ENCODE peak calls at places on chromosome 2, in seven cellular contexts. One of them, this sample, is unnamed.
A peak's percentile ranks its signal among the peaks of the same experiment; 100 is the strongest.

GRCh38 chr2:120245520-120245835 is 7.2 kb upstream of the RALB start:
- DNase-seq in GM12878: no peak
- DNase-seq in HCT116: no peak
- DNase-seq in GM12892: no peak
- DNase-seq in stomach: no peak
- DNase-seq in breast epithelium: no peak
- DNase-seq in K562: no peak
- DNase-seq in this sample: no peak

GRCh38 chr2:11492720-11493119 is 26.8 kb upstream of the E2F6 start:
- DNase-seq in GM12878: no peak
- DNase-seq in HCT116: no peak
- DNase-seq in GM12892: no peak
- DNase-seq in stomach: no peak
- DNase-seq in breast epithelium: no peak
- DNase-seq in K562: no peak
- DNase-seq in this sample: no peak

GRCh38 chr2:40434638-40435296 is 17.1 kb downstream of the SLC8A1 start:
- DNase-seq in GM12878: no peak
- DNase-seq in HCT116: peak; percentile 80
- DNase-seq in GM12892: no peak
- DNase-seq in stomach: no peak
- DNase-seq in breast epithelium: no peak
- DNase-seq in K562: no peak
- DNase-seq in this sample: no peak

GRCh38 chr2:217335341-217335966 is 475.6 kb upstream of the TNP1 start:
- DNase-seq in GM12878: no peak
- DNase-seq in HCT116: no peak
- DNase-seq in GM12892: no peak
- DNase-seq in stomach: no peak
- DNase-seq in breast epithelium: no peak
- DNase-seq in K562: no peak
- DNase-seq in this sample: no peak

GRCh38 chr2:118292991-118293390 is 204.7 kb downstream of the INSIG2 start:
- DNase-seq in GM12878: no peak
- DNase-seq in HCT116: no peak
- DNase-seq in GM12892: no peak
- DNase-seq in stomach: no peak
- DNase-seq in breast epithelium: no peak
- DNase-seq in K562: no peak
- DNase-seq in this sample: no peak

GRCh38 chr2:231189571-231190495 is 8.6 kb upstream of the ARMC9 start:
- DNase-seq in GM12878: no peak
- DNase-seq in HCT116: no peak
- DNase-seq in GM12892: no peak
- DNase-seq in stomach: peak; percentile 52
- DNase-seq in breast epithelium: no peak
- DNase-seq in K562: no peak
- DNase-seq in this sample: no peak

GRCh38 chr2:160405077-160405865 is 88.3 kb downstream of the RBMS1 start:
- DNase-seq in GM12878: no peak
- DNase-seq in HCT116: no peak
- DNase-seq in GM12892: no peak
- DNase-seq in stomach: no peak
- DNase-seq in breast epithelium: no peak
- DNase-seq in K562: no peak
- DNase-seq in this sample: no peak

GRCh38 chr2:26018184-26018716 is 15.6 kb upstream of the RAB10 start:
- DNase-seq in GM12878: no peak
- DNase-seq in HCT116: peak; percentile 74
- DNase-seq in GM12892: no peak
- DNase-seq in stomach: peak; percentile 84
- DNase-seq in breast epithelium: peak; percentile 75
- DNase-seq in K562: peak; percentile 86
- DNase-seq in this sample: no peak

GRCh38 chr2:134603966-134604365 is 114.8 kb downstream of the TMEM163 start:
- DNase-seq in GM12878: no peak
- DNase-seq in HCT116: no peak
- DNase-seq in GM12892: no peak
- DNase-seq in stomach: no peak
- DNase-seq in breast epithelium: no peak
- DNase-seq in K562: no peak
- DNase-seq in this sample: no peak

GRCh38 chr2:170739048-170739447 is 23.9 kb downstream of the SP5 start:
- DNase-seq in GM12878: no peak
- DNase-seq in HCT116: peak; percentile 57
- DNase-seq in GM12892: no peak
- DNase-seq in stomach: no peak
- DNase-seq in breast epithelium: no peak
- DNase-seq in K562: no peak
- DNase-seq in this sample: no peak

GRCh38 chr2:55923091-55923977 is at the start of gene EFEMP1:
- DNase-seq in GM12878: no peak
- DNase-seq in HCT116: no peak
- DNase-seq in GM12892: peak; percentile 1
- DNase-seq in stomach: peak; percentile 69
- DNase-seq in breast epithelium: peak; percentile 71
- DNase-seq in K562: no peak
- DNase-seq in this sample: peak; percentile 23
- TF ChIP-seq POLR2A in GM12878: no peak
- TF ChIP-seq POLR2A in HCT116: no peak
- TF ChIP-seq POLR2A in GM12892: no peak
- TF ChIP-seq POLR2A in stomach: no peak
- TF ChIP-seq POLR2A in breast epithelium: no peak
- TF ChIP-seq POLR2A in K562: no peak
- TF ChIP-seq POLR2A in this sample: no peak

DNA sequence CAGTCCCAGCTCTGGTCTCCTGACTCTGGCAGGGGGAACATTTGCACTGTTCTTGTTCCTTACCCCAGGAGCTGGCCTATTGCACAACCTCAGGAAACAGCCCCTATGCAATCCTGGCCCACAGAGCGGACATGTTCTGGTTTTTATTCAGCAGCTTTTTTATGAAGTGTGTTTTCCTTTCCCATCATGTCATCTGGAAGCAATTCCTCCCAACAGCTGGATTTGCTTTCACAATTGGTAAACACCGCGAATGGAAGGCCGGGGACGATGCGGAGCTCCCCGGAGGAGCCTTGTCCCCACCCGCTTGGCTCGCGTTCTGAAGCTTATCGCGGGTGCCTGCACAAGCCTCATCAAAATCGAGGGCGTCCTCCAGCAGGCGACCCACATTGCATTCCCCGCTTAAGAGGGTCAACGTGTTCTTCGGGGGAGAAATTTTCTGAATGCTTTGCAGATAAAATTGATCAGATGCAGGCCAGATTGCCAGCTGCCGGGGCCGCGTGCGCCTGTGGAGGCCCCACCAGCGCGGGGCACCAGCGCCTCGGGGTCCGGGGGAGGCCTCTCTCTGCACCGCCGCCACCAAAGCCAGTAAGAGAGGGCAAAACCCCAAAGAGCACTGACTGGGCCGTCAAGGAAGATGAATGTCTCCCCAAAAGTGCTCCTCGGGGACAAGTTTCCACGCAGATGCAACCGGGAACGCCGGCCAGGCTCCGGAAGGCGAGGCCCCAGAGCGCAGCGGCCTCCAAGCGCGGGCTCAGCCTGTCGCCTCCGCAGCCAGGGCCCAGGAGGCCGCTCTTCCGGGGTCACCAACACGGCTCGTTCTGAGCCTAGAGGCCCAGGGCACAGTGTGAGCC is 60.3 kb upstream of the SP3 start:
- DNase-seq in GM12878: no peak
- DNase-seq in HCT116: no peak
- DNase-seq in GM12892: no peak
- DNase-seq in stomach: peak; percentile 46
- DNase-seq in breast epithelium: no peak
- DNase-seq in K562: no peak
- DNase-seq in this sample: no peak
- TF ChIP-seq POLR2AphosphoS5 in GM12878: no peak
- TF ChIP-seq POLR2AphosphoS5 in HCT116: no peak
- TF ChIP-seq POLR2AphosphoS5 in GM12892: no peak
- TF ChIP-seq POLR2AphosphoS5 in stomach: peak; percentile 68
- TF ChIP-seq POLR2AphosphoS5 in breast epithelium: peak; percentile 95
- TF ChIP-seq POLR2AphosphoS5 in K562: no peak
- TF ChIP-seq POLR2AphosphoS5 in this sample: no peak

GRCh38 chr2:75065402-75066008 is 107.1 kb downstream of the POLE4 start:
- DNase-seq in GM12878: no peak
- DNase-seq in HCT116: no peak
- DNase-seq in GM12892: no peak
- DNase-seq in stomach: no peak
- DNase-seq in breast epithelium: no peak
- DNase-seq in K562: no peak
- DNase-seq in this sample: no peak
- TF ChIP-seq POLR2A in GM12878: no peak
- TF ChIP-seq POLR2A in HCT116: no peak
- TF ChIP-seq POLR2A in GM12892: no peak
- TF ChIP-seq POLR2A in stomach: no peak
- TF ChIP-seq POLR2A in breast epithelium: no peak
- TF ChIP-seq POLR2A in K562: no peak
- TF ChIP-seq POLR2A in this sample: no peak

GRCh38 chr2:182554950-182555349 is 128.1 kb upstream of the PDE1A start:
- DNase-seq in GM12878: no peak
- DNase-seq in HCT116: no peak
- DNase-seq in GM12892: no peak
- DNase-seq in stomach: no peak
- DNase-seq in breast epithelium: no peak
- DNase-seq in K562: no peak
- DNase-seq in this sample: no peak

GRCh38 chr2:182553483-182553882 is 126.6 kb upstream of the PDE1A start:
- DNase-seq in GM12878: peak; percentile 57
- DNase-seq in HCT116: no peak
- DNase-seq in GM12892: peak; percentile 9
- DNase-seq in stomach: no peak
- DNase-seq in breast epithelium: no peak
- DNase-seq in K562: no peak
- DNase-seq in this sample: peak; percentile 6

GRCh38 chr2:182559623-182560022 is 132.8 kb upstream of the PDE1A start:
- DNase-seq in GM12878: no peak
- DNase-seq in HCT116: peak; percentile 4
- DNase-seq in GM12892: no peak
- DNase-seq in stomach: no peak
- DNase-seq in breast epithelium: no peak
- DNase-seq in K562: no peak
- DNase-seq in this sample: no peak

DNA sequence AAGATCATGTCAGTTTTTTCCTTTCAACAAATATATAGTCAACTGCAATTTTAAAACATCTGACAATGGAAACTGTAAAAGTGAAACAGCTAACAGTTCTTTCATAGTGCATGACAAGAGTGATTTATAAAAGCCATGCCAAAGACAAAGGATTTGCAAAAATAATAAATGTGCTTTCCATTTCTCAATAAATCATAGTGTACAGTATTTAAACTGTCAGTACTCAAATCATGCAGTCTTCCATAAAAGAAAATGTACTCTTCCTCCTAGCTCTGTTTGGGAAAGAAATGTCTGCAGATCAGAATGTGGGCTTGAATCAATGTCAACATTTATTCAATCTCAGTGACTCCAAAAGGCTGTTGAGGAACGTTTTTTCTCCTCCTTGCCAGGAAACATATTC is 131.7 kb upstream of the PDE1A start:
- DNase-seq in GM12878: no peak
- DNase-seq in HCT116: no peak
- DNase-seq in GM12892: no peak
- DNase-seq in stomach: no peak
- DNase-seq in breast epithelium: no peak
- DNase-seq in K562: no peak
- DNase-seq in this sample: no peak
- TF ChIP-seq POLR2AphosphoS5 in GM12878: no peak
- TF ChIP-seq POLR2AphosphoS5 in HCT116: no peak
- TF ChIP-seq POLR2AphosphoS5 in GM12892: no peak
- TF ChIP-seq POLR2AphosphoS5 in stomach: no peak
- TF ChIP-seq POLR2AphosphoS5 in breast epithelium: no peak
- TF ChIP-seq POLR2AphosphoS5 in K562: no peak
- TF ChIP-seq POLR2AphosphoS5 in this sample: no peak

GRCh38 chr2:20012282-20013060 is at the start of gene MATN3:
- DNase-seq in GM12878: no peak
- DNase-seq in HCT116: no peak
- DNase-seq in GM12892: peak; percentile 25
- DNase-seq in stomach: peak; percentile 63
- DNase-seq in breast epithelium: peak; percentile 52
- DNase-seq in K562: peak; percentile 20
- DNase-seq in this sample: no peak
- TF ChIP-seq POLR2A in GM12878: no peak
- TF ChIP-seq POLR2A in HCT116: no peak
- TF ChIP-seq POLR2A in GM12892: no peak
- TF ChIP-seq POLR2A in stomach: no peak
- TF ChIP-seq POLR2A in breast epithelium: no peak
- TF ChIP-seq POLR2A in K562: no peak
- TF ChIP-seq POLR2A in this sample: no peak

DNA sequence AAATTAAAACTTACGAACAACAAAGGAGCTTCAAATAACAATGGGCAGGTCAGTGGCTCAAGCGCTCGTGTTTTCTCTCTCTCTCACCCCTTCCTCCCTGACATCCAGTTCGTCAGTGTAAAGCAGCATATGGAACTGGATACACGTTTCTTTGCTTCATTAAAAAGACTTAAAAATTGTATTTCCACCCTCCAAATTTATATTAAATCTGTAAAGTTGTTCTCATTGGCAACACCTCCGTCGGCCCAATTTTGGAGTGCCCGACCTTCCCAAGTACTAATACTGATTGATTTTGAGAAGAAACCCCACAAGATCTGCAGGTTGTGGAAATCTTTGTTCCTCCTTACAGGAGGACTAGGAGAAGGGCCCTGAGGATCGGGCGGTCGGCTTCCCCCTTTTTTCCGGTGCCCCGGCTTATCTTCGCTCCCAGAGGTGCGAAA is 2.2 kb downstream of the TBR1 start:
- DNase-seq in GM12878: no peak
- DNase-seq in HCT116: no peak
- DNase-seq in GM12892: no peak
- DNase-seq in stomach: no peak
- DNase-seq in breast epithelium: no peak
- DNase-seq in K562: no peak
- DNase-seq in this sample: no peak
- TF ChIP-seq POLR2AphosphoS5 in GM12878: no peak
- TF ChIP-seq POLR2AphosphoS5 in HCT116: no peak
- TF ChIP-seq POLR2AphosphoS5 in GM12892: no peak
- TF ChIP-seq POLR2AphosphoS5 in stomach: no peak
- TF ChIP-seq POLR2AphosphoS5 in breast epithelium: no peak
- TF ChIP-seq POLR2AphosphoS5 in K562: no peak
- TF ChIP-seq POLR2AphosphoS5 in this sample: no peak

GRCh38 chr2:66446178-66446860 is 11.4 kb downstream of the MEIS1 start:
- DNase-seq in GM12878: no peak
- DNase-seq in HCT116: no peak
- DNase-seq in GM12892: no peak
- DNase-seq in stomach: no peak
- DNase-seq in breast epithelium: no peak
- DNase-seq in K562: no peak
- DNase-seq in this sample: no peak
- TF ChIP-seq POLR2A in GM12878: no peak
- TF ChIP-seq POLR2A in HCT116: no peak
- TF ChIP-seq POLR2A in GM12892: no peak
- TF ChIP-seq POLR2A in stomach: no peak
- TF ChIP-seq POLR2A in breast epithelium: no peak
- TF ChIP-seq POLR2A in K562: no peak
- TF ChIP-seq POLR2A in this sample: no peak

This sample was measured in GM12891.